ENCODE peak calls at places on chromosomes 11 and 22, in seven cellular contexts. One of them, this sample, is unnamed.

GRCh38 chr22:26986051-26986881 is 328.9 kb downstream of the MIAT start:
- DNase-seq in dorsolateral prefrontal cortex: no peak
- DNase-seq in heart right ventricle: no peak
- DNase-seq in T-helper 9 cell: no peak
- DNase-seq in stimulated activated CD4-positive, alpha-beta T cell treated with anti-CD3 and anti-CD28 coated beads, Interleukin-1b, Interleukin-23, amount 100 ng/mL, for 24 hours: no peak
- DNase-seq in CD8-positive, alpha-beta T cell: no peak
- DNase-seq in adipocyte: no peak
- DNase-seq in this sample: no peak

GRCh38 chr22:32307617-32308016 is 50.0 kb upstream of the RFPL3 start:
- DNase-seq in dorsolateral prefrontal cortex: no peak
- DNase-seq in heart right ventricle: no peak
- DNase-seq in T-helper 9 cell: no peak
- DNase-seq in stimulated activated CD4-positive, alpha-beta T cell treated with anti-CD3 and anti-CD28 coated beads, Interleukin-1b, Interleukin-23, amount 100 ng/mL, for 24 hours: no peak
- DNase-seq in CD8-positive, alpha-beta T cell: no peak
- DNase-seq in adipocyte: no peak
- DNase-seq in this sample: no peak

GRCh38 chr22:31295831-31296230 is 3.5 kb upstream of the PIK3IP1 start:
- DNase-seq in dorsolateral prefrontal cortex: no peak
- DNase-seq in heart right ventricle: no peak
- DNase-seq in T-helper 9 cell: no peak
- DNase-seq in stimulated activated CD4-positive, alpha-beta T cell treated with anti-CD3 and anti-CD28 coated beads, Interleukin-1b, Interleukin-23, amount 100 ng/mL, for 24 hours: no peak
- DNase-seq in CD8-positive, alpha-beta T cell: no peak
- DNase-seq in adipocyte: peak; percentile 24
- DNase-seq in this sample: no peak

GRCh38 chr11:70503878-70504240 is 105.5 kb downstream of the CTTN start:
- DNase-seq in dorsolateral prefrontal cortex: peak; percentile 43
- DNase-seq in heart right ventricle: no peak
- DNase-seq in T-helper 9 cell: no peak
- DNase-seq in stimulated activated CD4-positive, alpha-beta T cell treated with anti-CD3 and anti-CD28 coated beads, Interleukin-1b, Interleukin-23, amount 100 ng/mL, for 24 hours: no peak
- DNase-seq in CD8-positive, alpha-beta T cell: no peak
- DNase-seq in adipocyte: no peak
- DNase-seq in this sample: no peak

GRCh38 chr22:39514373-39514973 is 5.9 kb upstream of the ATF4 start:
- DNase-seq in dorsolateral prefrontal cortex: peak; percentile 71
- DNase-seq in heart right ventricle: no peak
- DNase-seq in T-helper 9 cell: peak; percentile 44
- DNase-seq in stimulated activated CD4-positive, alpha-beta T cell treated with anti-CD3 and anti-CD28 coated beads, Interleukin-1b, Interleukin-23, amount 100 ng/mL, for 24 hours: no peak
- DNase-seq in CD8-positive, alpha-beta T cell: peak; percentile 61
- DNase-seq in adipocyte: peak; percentile 79
- DNase-seq in this sample: no peak

GRCh38 chr22:50074551-50075042 is 10.6 kb downstream of the MLC1 start:
- DNase-seq in dorsolateral prefrontal cortex: no peak
- DNase-seq in heart right ventricle: no peak
- DNase-seq in T-helper 9 cell: no peak
- DNase-seq in stimulated activated CD4-positive, alpha-beta T cell treated with anti-CD3 and anti-CD28 coated beads, Interleukin-1b, Interleukin-23, amount 100 ng/mL, for 24 hours: no peak
- DNase-seq in CD8-positive, alpha-beta T cell: no peak
- DNase-seq in adipocyte: no peak
- DNase-seq in this sample: no peak

GRCh38 chr11:128026596-128026995 is 560.8 kb downstream of the ETS1 start:
- DNase-seq in dorsolateral prefrontal cortex: no peak
- DNase-seq in heart right ventricle: no peak
- DNase-seq in T-helper 9 cell: no peak
- DNase-seq in stimulated activated CD4-positive, alpha-beta T cell treated with anti-CD3 and anti-CD28 coated beads, Interleukin-1b, Interleukin-23, amount 100 ng/mL, for 24 hours: no peak
- DNase-seq in CD8-positive, alpha-beta T cell: no peak
- DNase-seq in adipocyte: peak; percentile 94
- DNase-seq in this sample: no peak

GRCh38 chr11:48041877-48042698 is 61.7 kb downstream of the PTPRJ start:
- DNase-seq in dorsolateral prefrontal cortex: no peak
- DNase-seq in heart right ventricle: no peak
- DNase-seq in T-helper 9 cell: no peak
- DNase-seq in stimulated activated CD4-positive, alpha-beta T cell treated with anti-CD3 and anti-CD28 coated beads, Interleukin-1b, Interleukin-23, amount 100 ng/mL, for 24 hours: no peak
- DNase-seq in CD8-positive, alpha-beta T cell: no peak
- DNase-seq in adipocyte: no peak
- DNase-seq in this sample: no peak